ENCODE peak calls at places on chromosome 3, in four cellular contexts. One of them, this sample, is unnamed.

GRCh38 chr3:13655074-13655913 is 106.4 kb downstream of the FBLN2 start:
- DNase-seq in pons: no peak
- DNase-seq in A673: peak
- DNase-seq in ovary: no peak
- DNase-seq in this sample: peak

GRCh38 chr3:39126532-39127071 is 19.1 kb downstream of the TTC21A start:
- DNase-seq in pons: peak
- DNase-seq in A673: peak
- DNase-seq in ovary: no peak
- DNase-seq in this sample: peak

GRCh38 chr3:116445291-116445841 is at the start of gene LSAMP:
- DNase-seq in pons: peak
- DNase-seq in A673: peak
- DNase-seq in ovary: peak
- DNase-seq in this sample: peak

GRCh38 chr3:129890125-129890524 is 3.4 kb downstream of the TMCC1 start:
- DNase-seq in pons: no peak
- DNase-seq in A673: peak
- DNase-seq in ovary: no peak
- DNase-seq in this sample: peak

GRCh38 chr3:159882784-159883779 is 105.6 kb upstream of the IL12A start:
- DNase-seq in pons: peak
- DNase-seq in A673: peak
- DNase-seq in ovary: no peak
- DNase-seq in this sample: no peak

GRCh38 chr3:102979202-102979601 is 544.4 kb downstream of the ZPLD1 start:
- DNase-seq in pons: no peak
- DNase-seq in A673: no peak
- DNase-seq in ovary: no peak
- DNase-seq in this sample: no peak

GRCh38 chr3:72855001-72855400 is 6.8 kb upstream of the SHQ1 start:
- DNase-seq in pons: no peak
- DNase-seq in A673: no peak
- DNase-seq in ovary: no peak
- DNase-seq in this sample: no peak

GRCh38 chr3:191648787-191649186 is 187.8 kb downstream of the PYDC2 start:
- DNase-seq in pons: no peak
- DNase-seq in A673: no peak
- DNase-seq in ovary: no peak
- DNase-seq in this sample: no peak

GRCh38 chr3:52444860-52445793 is at the start of gene SEMA3G:
- DNase-seq in pons: no peak
- DNase-seq in A673: peak
- DNase-seq in ovary: no peak
- DNase-seq in this sample: peak

GRCh38 chr3:53642211-53642610 is 147.8 kb downstream of the CACNA1D start:
- DNase-seq in pons: no peak
- DNase-seq in A673: no peak
- DNase-seq in ovary: no peak
- DNase-seq in this sample: no peak